ENCODE peak calls at places on chromosomes 12 and 14, in seven cellular contexts. R, F, K, I, D, S and G are unnamed samples.
A peak's percentile ranks its signal among the peaks of the same experiment; 100 is the strongest.

GRCh38 chr12:17342381-17342961 is 736.5 kb upstream of the LMO3 start:
- DNase-seq in R (no peak), F (no peak), K (no peak), I (no peak), D (no peak), S (no peak), G (no peak)

GRCh38 chr12:48197967-48198618 is 5.0 kb downstream of the OR10AD1 start:
- DNase-seq in R (peak; percentile 86), F (peak; percentile 97), K (peak; percentile 97), I (peak; percentile 99), D (peak; percentile 92), S (peak; percentile 95), G (peak; percentile 91)

GRCh38 chr14:30389901-30390394 is 169.0 kb upstream of the G2E3 start:
- DNase-seq in R (no peak), F (no peak), K (no peak), I (no peak), D (no peak), S (no peak), G (no peak)

GRCh38 chr14:67018720-67019119 is 170.5 kb upstream of the GARIN2 start:
- DNase-seq in R (no peak), F (no peak), K (no peak), I (no peak), D (no peak), S (no peak), G (no peak)

GRCh38 chr12:64998327-64999156 is 122.6 kb downstream of the WIF1 start:
- DNase-seq in R (no peak), F (no peak), K (no peak), I (no peak), D (no peak), S (no peak), G (no peak)

GRCh38 chr12:62435337-62436163 is 31.1 kb upstream of the MON2 start:
- DNase-seq in R (peak; percentile 41), F (peak; percentile 69), K (peak; percentile 59), I (peak; percentile 5), D (peak; percentile 40), S (peak; percentile 74), G (peak; percentile 56)

GRCh38 chr12:44510510-44510909 is 365.6 kb downstream of the NELL2 start:
- DNase-seq in R (no peak), F (no peak), K (no peak), I (no peak), D (no peak), S (no peak), G (no peak)

GRCh38 chr14:102363182-102363952 is 626 bp downstream of the TECPR2 start:
- DNase-seq in R (peak; percentile 39), F (no peak), K (peak; percentile 45), I (no peak), D (no peak), S (peak; percentile 30), G (no peak)

GRCh38 chr12:49776858-49777257 is 35.5 kb downstream of the TMBIM6 start:
- DNase-seq in R (no peak), F (no peak), K (no peak), I (no peak), D (no peak), S (no peak), G (no peak)

GRCh38 chr12:114882083-114882482 is 198.1 kb upstream of the TBX3 start:
- DNase-seq in R (no peak), F (no peak), K (no peak), I (no peak), D (no peak), S (no peak), G (no peak)

GRCh38 chr12:58920102-58920955 is at the start of gene LRIG3:
- DNase-seq in R (no peak), F (peak; percentile 93), K (peak; percentile 89), I (peak; percentile 31), D (peak; percentile 73), S (peak; percentile 93), G (peak; percentile 89)

GRCh38 chr12:121089031-121089812 is 43.5 kb upstream of the P2RX7 start:
- DNase-seq in R (no peak), F (peak; percentile 70), K (no peak), I (no peak), D (no peak), S (no peak), G (no peak)
- TF ChIP-seq CTCF in R (no peak), F (no peak), K (no peak), I (no peak), D (no peak), S (no peak), G (no peak)

DNA sequence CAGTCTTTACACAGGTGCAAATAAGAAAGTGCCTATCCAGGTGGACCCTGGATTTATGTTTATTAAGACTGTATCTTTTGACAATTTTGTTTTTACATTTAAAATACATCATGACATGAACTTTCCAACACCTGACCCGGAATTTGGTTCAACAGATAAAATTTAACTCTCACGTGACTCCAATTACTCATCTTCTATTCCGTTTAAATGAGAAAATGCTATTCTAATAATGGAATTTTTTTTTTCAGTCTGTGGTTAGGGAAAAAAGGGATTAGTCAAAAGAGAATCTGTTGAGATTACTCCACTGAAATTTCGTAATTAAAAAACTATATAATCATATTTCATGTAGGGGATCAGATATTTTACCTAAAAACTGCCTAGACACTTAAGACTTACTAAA is 11.1 kb downstream of the VPS37B start:
- DNase-seq in R (no peak), F (no peak), K (no peak), I (no peak), D (no peak), S (no peak), G (no peak)
- TF ChIP-seq CTCF in R (no peak), F (no peak), K (no peak), I (no peak), D (no peak), S (no peak), G (no peak)

DNA sequence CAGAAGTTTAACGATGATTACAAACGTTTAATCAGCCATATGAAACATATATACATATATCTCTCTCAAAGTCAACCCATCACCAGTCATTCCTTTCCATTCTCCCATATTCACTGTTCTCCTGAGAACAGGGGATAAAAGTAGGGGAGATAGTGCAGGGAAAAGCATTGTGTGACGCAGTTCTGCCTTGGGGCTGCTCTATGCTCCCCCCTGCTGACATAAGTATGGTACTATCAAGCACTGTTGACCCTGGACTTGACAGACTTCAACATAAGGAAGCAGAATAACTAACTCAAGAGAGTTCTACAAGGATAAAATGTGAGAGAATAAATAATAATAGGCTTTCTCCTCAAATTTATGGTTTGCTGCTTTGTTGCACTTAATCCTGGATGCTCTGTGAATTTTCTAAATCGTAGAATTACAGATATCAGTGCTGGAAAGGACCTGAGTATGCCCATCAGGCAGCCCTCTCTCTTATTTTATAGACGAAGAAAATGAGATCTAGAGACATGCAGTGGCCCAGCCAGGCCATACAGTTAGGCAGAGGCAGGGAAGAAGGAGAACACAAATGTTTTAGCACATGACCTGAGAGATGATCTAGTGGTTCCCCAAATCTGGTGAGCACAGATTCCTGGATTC is 87.2 kb downstream of the SCN8A start:
- DNase-seq in R (no peak), F (no peak), K (no peak), I (no peak), D (no peak), S (peak; percentile 62), G (peak; percentile 37)
- TF ChIP-seq CTCF in R (peak; percentile 50), F (peak; percentile 76), K (peak; percentile 32), I (peak; percentile 68), D (peak; percentile 70), S (peak; percentile 86), G (peak; percentile 70)

GRCh38 chr14:20657216-20658211 is 16.0 kb upstream of the OR6S1 start:
- DNase-seq in R (no peak), F (no peak), K (no peak), I (no peak), D (no peak), S (no peak), G (peak; percentile 19)
- TF ChIP-seq CTCF in R (peak; percentile 17), F (peak; percentile 34), K (no peak), I (no peak), D (peak; percentile 33), S (no peak), G (no peak)

DNA sequence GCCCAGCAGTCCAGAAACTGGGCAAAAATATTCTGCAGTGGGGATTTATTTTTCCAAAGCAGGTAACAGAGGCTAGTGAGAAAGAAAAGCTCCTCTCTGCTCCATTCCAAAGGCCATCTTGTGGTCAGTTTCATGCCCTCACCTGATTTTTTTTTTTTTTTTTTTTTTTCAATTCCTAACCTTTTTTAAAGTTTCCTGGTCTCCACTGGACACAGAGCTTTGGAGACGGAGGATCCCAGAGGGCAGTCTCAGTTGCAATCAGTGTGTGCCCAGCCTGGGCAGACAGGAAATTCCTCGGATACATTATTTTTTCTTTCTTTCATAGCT is 178.7 kb upstream of the BCL2L14 start:
- DNase-seq in R (no peak), F (no peak), K (no peak), I (no peak), D (no peak), S (no peak), G (no peak)
- TF ChIP-seq CTCF in R (no peak), F (peak; percentile 16), K (no peak), I (peak; percentile 23), D (peak; percentile 60), S (peak; percentile 4), G (peak; percentile 41)

GRCh38 chr12:4858385-4858784 is 51.3 kb upstream of the KCNA1 start:
- DNase-seq in R (no peak), F (peak; percentile 77), K (no peak), I (peak; percentile 65), D (peak; percentile 50), S (no peak), G (peak; percentile 42)
- TF ChIP-seq CTCF in R (no peak), F (peak; percentile 25), K (no peak), I (no peak), D (peak; percentile 46), S (no peak), G (no peak)